ENCODE peak calls at places on chromosomes 4 and X, in eight cellular contexts. One of them, this sample, is unnamed.

GRCh38 chrX:136170109-136170800 is 22.9 kb downstream of the FHL1 start:
- DNase-seq in hypothalamus: no peak
- DNase-seq in kidney tubule cell: peak
- DNase-seq in dermis blood vessel endothelial cell: peak
- DNase-seq in stimulated activated CD4-positive, alpha-beta T cell treated with anti-CD3 and anti-CD28 coated beads, Interleukin-4, amount 100 ng/mL, for 24 hours: no peak
- DNase-seq in activated effector memory CD4-positive, alpha-beta T cell treated with anti-CD3 and anti-CD28 coated beads, Interleukin-2, amount 50 U/mL, for 16 hours: no peak
- DNase-seq in foreskin fibroblast: peak
- DNase-seq in stimulated activated CD8-positive, alpha-beta memory T cell treated with anti-CD3 and anti-CD28 coated beads, Interleukin-12 subunit alpha, Interleukin-12 subunit beta, amount 100 ng/mL, for 4 hours: no peak
- DNase-seq in this sample: no peak

GRCh38 chrX:44343412-44343942 is at the start of gene EFHC2:
- DNase-seq in hypothalamus: peak
- DNase-seq in kidney tubule cell: peak
- DNase-seq in dermis blood vessel endothelial cell: peak
- DNase-seq in stimulated activated CD4-positive, alpha-beta T cell treated with anti-CD3 and anti-CD28 coated beads, Interleukin-4, amount 100 ng/mL, for 24 hours: peak
- DNase-seq in activated effector memory CD4-positive, alpha-beta T cell treated with anti-CD3 and anti-CD28 coated beads, Interleukin-2, amount 50 U/mL, for 16 hours: peak
- DNase-seq in foreskin fibroblast: no peak
- DNase-seq in stimulated activated CD8-positive, alpha-beta memory T cell treated with anti-CD3 and anti-CD28 coated beads, Interleukin-12 subunit alpha, Interleukin-12 subunit beta, amount 100 ng/mL, for 4 hours: peak
- DNase-seq in this sample: peak

GRCh38 chr4:140149851-140150635 is 3.9 kb downstream of the MAML3 start:
- DNase-seq in hypothalamus: peak
- DNase-seq in kidney tubule cell: peak
- DNase-seq in dermis blood vessel endothelial cell: peak
- DNase-seq in stimulated activated CD4-positive, alpha-beta T cell treated with anti-CD3 and anti-CD28 coated beads, Interleukin-4, amount 100 ng/mL, for 24 hours: peak
- DNase-seq in activated effector memory CD4-positive, alpha-beta T cell treated with anti-CD3 and anti-CD28 coated beads, Interleukin-2, amount 50 U/mL, for 16 hours: peak
- DNase-seq in foreskin fibroblast: peak
- DNase-seq in stimulated activated CD8-positive, alpha-beta memory T cell treated with anti-CD3 and anti-CD28 coated beads, Interleukin-12 subunit alpha, Interleukin-12 subunit beta, amount 100 ng/mL, for 4 hours: peak
- DNase-seq in this sample: peak

GRCh38 chrX:108447303-108447702 is 7.7 kb downstream of the COL4A5 start:
- DNase-seq in hypothalamus: no peak
- DNase-seq in kidney tubule cell: no peak
- DNase-seq in dermis blood vessel endothelial cell: peak
- DNase-seq in stimulated activated CD4-positive, alpha-beta T cell treated with anti-CD3 and anti-CD28 coated beads, Interleukin-4, amount 100 ng/mL, for 24 hours: no peak
- DNase-seq in activated effector memory CD4-positive, alpha-beta T cell treated with anti-CD3 and anti-CD28 coated beads, Interleukin-2, amount 50 U/mL, for 16 hours: no peak
- DNase-seq in foreskin fibroblast: peak
- DNase-seq in stimulated activated CD8-positive, alpha-beta memory T cell treated with anti-CD3 and anti-CD28 coated beads, Interleukin-12 subunit alpha, Interleukin-12 subunit beta, amount 100 ng/mL, for 4 hours: no peak
- DNase-seq in this sample: no peak

GRCh38 chrX:500481-501010 is 113.8 kb upstream of the PPP2R3B start:
- DNase-seq in hypothalamus: no peak
- DNase-seq in kidney tubule cell: no peak
- DNase-seq in dermis blood vessel endothelial cell: no peak
- DNase-seq in stimulated activated CD4-positive, alpha-beta T cell treated with anti-CD3 and anti-CD28 coated beads, Interleukin-4, amount 100 ng/mL, for 24 hours: no peak
- DNase-seq in activated effector memory CD4-positive, alpha-beta T cell treated with anti-CD3 and anti-CD28 coated beads, Interleukin-2, amount 50 U/mL, for 16 hours: no peak
- DNase-seq in foreskin fibroblast: no peak
- DNase-seq in stimulated activated CD8-positive, alpha-beta memory T cell treated with anti-CD3 and anti-CD28 coated beads, Interleukin-12 subunit alpha, Interleukin-12 subunit beta, amount 100 ng/mL, for 4 hours: no peak
- DNase-seq in this sample: no peak

GRCh38 chrX:6526564-6526963 is 8.4 kb downstream of the VCX3A start:
- DNase-seq in hypothalamus: no peak
- DNase-seq in kidney tubule cell: no peak
- DNase-seq in dermis blood vessel endothelial cell: no peak
- DNase-seq in stimulated activated CD4-positive, alpha-beta T cell treated with anti-CD3 and anti-CD28 coated beads, Interleukin-4, amount 100 ng/mL, for 24 hours: no peak
- DNase-seq in activated effector memory CD4-positive, alpha-beta T cell treated with anti-CD3 and anti-CD28 coated beads, Interleukin-2, amount 50 U/mL, for 16 hours: no peak
- DNase-seq in foreskin fibroblast: no peak
- DNase-seq in stimulated activated CD8-positive, alpha-beta memory T cell treated with anti-CD3 and anti-CD28 coated beads, Interleukin-12 subunit alpha, Interleukin-12 subunit beta, amount 100 ng/mL, for 4 hours: no peak
- DNase-seq in this sample: no peak

GRCh38 chr4:6907658-6908191 is 1.9 kb upstream of the TBC1D14 start:
- DNase-seq in hypothalamus: no peak
- DNase-seq in kidney tubule cell: peak
- DNase-seq in dermis blood vessel endothelial cell: peak
- DNase-seq in stimulated activated CD4-positive, alpha-beta T cell treated with anti-CD3 and anti-CD28 coated beads, Interleukin-4, amount 100 ng/mL, for 24 hours: no peak
- DNase-seq in activated effector memory CD4-positive, alpha-beta T cell treated with anti-CD3 and anti-CD28 coated beads, Interleukin-2, amount 50 U/mL, for 16 hours: peak
- DNase-seq in foreskin fibroblast: no peak
- DNase-seq in stimulated activated CD8-positive, alpha-beta memory T cell treated with anti-CD3 and anti-CD28 coated beads, Interleukin-12 subunit alpha, Interleukin-12 subunit beta, amount 100 ng/mL, for 4 hours: no peak
- DNase-seq in this sample: no peak

GRCh38 chrX:22603060-22603459 is 330.3 kb downstream of the CBLL2 start:
- DNase-seq in hypothalamus: no peak
- DNase-seq in kidney tubule cell: no peak
- DNase-seq in dermis blood vessel endothelial cell: no peak
- DNase-seq in stimulated activated CD4-positive, alpha-beta T cell treated with anti-CD3 and anti-CD28 coated beads, Interleukin-4, amount 100 ng/mL, for 24 hours: no peak
- DNase-seq in activated effector memory CD4-positive, alpha-beta T cell treated with anti-CD3 and anti-CD28 coated beads, Interleukin-2, amount 50 U/mL, for 16 hours: no peak
- DNase-seq in foreskin fibroblast: no peak
- DNase-seq in stimulated activated CD8-positive, alpha-beta memory T cell treated with anti-CD3 and anti-CD28 coated beads, Interleukin-12 subunit alpha, Interleukin-12 subunit beta, amount 100 ng/mL, for 4 hours: no peak
- DNase-seq in this sample: no peak

GRCh38 chr4:94357624-94358023 is 15.0 kb upstream of the HPGDS start:
- DNase-seq in hypothalamus: no peak
- DNase-seq in kidney tubule cell: no peak
- DNase-seq in dermis blood vessel endothelial cell: no peak
- DNase-seq in stimulated activated CD4-positive, alpha-beta T cell treated with anti-CD3 and anti-CD28 coated beads, Interleukin-4, amount 100 ng/mL, for 24 hours: no peak
- DNase-seq in activated effector memory CD4-positive, alpha-beta T cell treated with anti-CD3 and anti-CD28 coated beads, Interleukin-2, amount 50 U/mL, for 16 hours: no peak
- DNase-seq in foreskin fibroblast: no peak
- DNase-seq in stimulated activated CD8-positive, alpha-beta memory T cell treated with anti-CD3 and anti-CD28 coated beads, Interleukin-12 subunit alpha, Interleukin-12 subunit beta, amount 100 ng/mL, for 4 hours: no peak
- DNase-seq in this sample: no peak

GRCh38 chr4:150006197-150006596 is 72.0 kb upstream of the DCLK2 start:
- DNase-seq in hypothalamus: no peak
- DNase-seq in kidney tubule cell: no peak
- DNase-seq in dermis blood vessel endothelial cell: no peak
- DNase-seq in stimulated activated CD4-positive, alpha-beta T cell treated with anti-CD3 and anti-CD28 coated beads, Interleukin-4, amount 100 ng/mL, for 24 hours: no peak
- DNase-seq in activated effector memory CD4-positive, alpha-beta T cell treated with anti-CD3 and anti-CD28 coated beads, Interleukin-2, amount 50 U/mL, for 16 hours: no peak
- DNase-seq in foreskin fibroblast: no peak
- DNase-seq in stimulated activated CD8-positive, alpha-beta memory T cell treated with anti-CD3 and anti-CD28 coated beads, Interleukin-12 subunit alpha, Interleukin-12 subunit beta, amount 100 ng/mL, for 4 hours: no peak
- DNase-seq in this sample: no peak

GRCh38 chrX:11619426-11619825 is 46.3 kb downstream of the ARHGAP6 start:
- DNase-seq in hypothalamus: no peak
- DNase-seq in kidney tubule cell: no peak
- DNase-seq in dermis blood vessel endothelial cell: no peak
- DNase-seq in stimulated activated CD4-positive, alpha-beta T cell treated with anti-CD3 and anti-CD28 coated beads, Interleukin-4, amount 100 ng/mL, for 24 hours: no peak
- DNase-seq in activated effector memory CD4-positive, alpha-beta T cell treated with anti-CD3 and anti-CD28 coated beads, Interleukin-2, amount 50 U/mL, for 16 hours: no peak
- DNase-seq in foreskin fibroblast: peak
- DNase-seq in stimulated activated CD8-positive, alpha-beta memory T cell treated with anti-CD3 and anti-CD28 coated beads, Interleukin-12 subunit alpha, Interleukin-12 subunit beta, amount 100 ng/mL, for 4 hours: no peak
- DNase-seq in this sample: peak

GRCh38 chr4:67380154-67380553 is 165.1 kb downstream of the CENPC start:
- DNase-seq in hypothalamus: no peak
- DNase-seq in kidney tubule cell: no peak
- DNase-seq in dermis blood vessel endothelial cell: no peak
- DNase-seq in stimulated activated CD4-positive, alpha-beta T cell treated with anti-CD3 and anti-CD28 coated beads, Interleukin-4, amount 100 ng/mL, for 24 hours: no peak
- DNase-seq in activated effector memory CD4-positive, alpha-beta T cell treated with anti-CD3 and anti-CD28 coated beads, Interleukin-2, amount 50 U/mL, for 16 hours: no peak
- DNase-seq in foreskin fibroblast: no peak
- DNase-seq in stimulated activated CD8-positive, alpha-beta memory T cell treated with anti-CD3 and anti-CD28 coated beads, Interleukin-12 subunit alpha, Interleukin-12 subunit beta, amount 100 ng/mL, for 4 hours: no peak
- DNase-seq in this sample: no peak

GRCh38 chr4:7165874-7166201 is 26.5 kb upstream of the SORCS2 start:
- DNase-seq in hypothalamus: no peak
- DNase-seq in kidney tubule cell: no peak
- DNase-seq in dermis blood vessel endothelial cell: no peak
- DNase-seq in stimulated activated CD4-positive, alpha-beta T cell treated with anti-CD3 and anti-CD28 coated beads, Interleukin-4, amount 100 ng/mL, for 24 hours: no peak
- DNase-seq in activated effector memory CD4-positive, alpha-beta T cell treated with anti-CD3 and anti-CD28 coated beads, Interleukin-2, amount 50 U/mL, for 16 hours: peak
- DNase-seq in foreskin fibroblast: no peak
- DNase-seq in stimulated activated CD8-positive, alpha-beta memory T cell treated with anti-CD3 and anti-CD28 coated beads, Interleukin-12 subunit alpha, Interleukin-12 subunit beta, amount 100 ng/mL, for 4 hours: no peak
- DNase-seq in this sample: no peak

GRCh38 chr4:106418444-106418843 is 49.9 kb upstream of the GIMD1 start:
- DNase-seq in hypothalamus: no peak
- DNase-seq in kidney tubule cell: no peak
- DNase-seq in dermis blood vessel endothelial cell: no peak
- DNase-seq in stimulated activated CD4-positive, alpha-beta T cell treated with anti-CD3 and anti-CD28 coated beads, Interleukin-4, amount 100 ng/mL, for 24 hours: no peak
- DNase-seq in activated effector memory CD4-positive, alpha-beta T cell treated with anti-CD3 and anti-CD28 coated beads, Interleukin-2, amount 50 U/mL, for 16 hours: no peak
- DNase-seq in foreskin fibroblast: no peak
- DNase-seq in stimulated activated CD8-positive, alpha-beta memory T cell treated with anti-CD3 and anti-CD28 coated beads, Interleukin-12 subunit alpha, Interleukin-12 subunit beta, amount 100 ng/mL, for 4 hours: no peak
- DNase-seq in this sample: no peak

GRCh38 chr4:20252656-20253271 is 1.1 kb downstream of the SLIT2 start:
- DNase-seq in hypothalamus: peak
- DNase-seq in kidney tubule cell: peak
- DNase-seq in dermis blood vessel endothelial cell: peak
- DNase-seq in stimulated activated CD4-positive, alpha-beta T cell treated with anti-CD3 and anti-CD28 coated beads, Interleukin-4, amount 100 ng/mL, for 24 hours: no peak
- DNase-seq in activated effector memory CD4-positive, alpha-beta T cell treated with anti-CD3 and anti-CD28 coated beads, Interleukin-2, amount 50 U/mL, for 16 hours: peak
- DNase-seq in foreskin fibroblast: peak
- DNase-seq in stimulated activated CD8-positive, alpha-beta memory T cell treated with anti-CD3 and anti-CD28 coated beads, Interleukin-12 subunit alpha, Interleukin-12 subunit beta, amount 100 ng/mL, for 4 hours: no peak
- DNase-seq in this sample: peak

GRCh38 chrX:48905090-48905790 is 6.2 kb downstream of the SLC35A2 start:
- DNase-seq in hypothalamus: no peak
- DNase-seq in kidney tubule cell: no peak
- DNase-seq in dermis blood vessel endothelial cell: no peak
- DNase-seq in stimulated activated CD4-positive, alpha-beta T cell treated with anti-CD3 and anti-CD28 coated beads, Interleukin-4, amount 100 ng/mL, for 24 hours: no peak
- DNase-seq in activated effector memory CD4-positive, alpha-beta T cell treated with anti-CD3 and anti-CD28 coated beads, Interleukin-2, amount 50 U/mL, for 16 hours: no peak
- DNase-seq in foreskin fibroblast: no peak
- DNase-seq in stimulated activated CD8-positive, alpha-beta memory T cell treated with anti-CD3 and anti-CD28 coated beads, Interleukin-12 subunit alpha, Interleukin-12 subunit beta, amount 100 ng/mL, for 4 hours: no peak
- DNase-seq in this sample: no peak

GRCh38 chr4:23959401-23960148 is 69.7 kb upstream of the PPARGC1A start:
- DNase-seq in hypothalamus: no peak
- DNase-seq in kidney tubule cell: peak
- DNase-seq in dermis blood vessel endothelial cell: no peak
- DNase-seq in stimulated activated CD4-positive, alpha-beta T cell treated with anti-CD3 and anti-CD28 coated beads, Interleukin-4, amount 100 ng/mL, for 24 hours: no peak
- DNase-seq in activated effector memory CD4-positive, alpha-beta T cell treated with anti-CD3 and anti-CD28 coated beads, Interleukin-2, amount 50 U/mL, for 16 hours: no peak
- DNase-seq in foreskin fibroblast: no peak
- DNase-seq in stimulated activated CD8-positive, alpha-beta memory T cell treated with anti-CD3 and anti-CD28 coated beads, Interleukin-12 subunit alpha, Interleukin-12 subunit beta, amount 100 ng/mL, for 4 hours: no peak
- DNase-seq in this sample: no peak

GRCh38 chrX:53235566-53235965 is 10.6 kb upstream of the KDM5C start:
- DNase-seq in hypothalamus: no peak
- DNase-seq in kidney tubule cell: no peak
- DNase-seq in dermis blood vessel endothelial cell: no peak
- DNase-seq in stimulated activated CD4-positive, alpha-beta T cell treated with anti-CD3 and anti-CD28 coated beads, Interleukin-4, amount 100 ng/mL, for 24 hours: no peak
- DNase-seq in activated effector memory CD4-positive, alpha-beta T cell treated with anti-CD3 and anti-CD28 coated beads, Interleukin-2, amount 50 U/mL, for 16 hours: no peak
- DNase-seq in foreskin fibroblast: no peak
- DNase-seq in stimulated activated CD8-positive, alpha-beta memory T cell treated with anti-CD3 and anti-CD28 coated beads, Interleukin-12 subunit alpha, Interleukin-12 subunit beta, amount 100 ng/mL, for 4 hours: no peak
- DNase-seq in this sample: no peak

GRCh38 chr4:931194-931959 is 739 bp downstream of the GAK start:
- DNase-seq in hypothalamus: no peak
- DNase-seq in kidney tubule cell: peak
- DNase-seq in dermis blood vessel endothelial cell: peak
- DNase-seq in stimulated activated CD4-positive, alpha-beta T cell treated with anti-CD3 and anti-CD28 coated beads, Interleukin-4, amount 100 ng/mL, for 24 hours: peak
- DNase-seq in activated effector memory CD4-positive, alpha-beta T cell treated with anti-CD3 and anti-CD28 coated beads, Interleukin-2, amount 50 U/mL, for 16 hours: peak
- DNase-seq in foreskin fibroblast: peak
- DNase-seq in stimulated activated CD8-positive, alpha-beta memory T cell treated with anti-CD3 and anti-CD28 coated beads, Interleukin-12 subunit alpha, Interleukin-12 subunit beta, amount 100 ng/mL, for 4 hours: no peak
- DNase-seq in this sample: peak

GRCh38 chr4:22962186-22962786 is 269.5 kb downstream of the GBA3 start:
- DNase-seq in hypothalamus: no peak
- DNase-seq in kidney tubule cell: peak
- DNase-seq in dermis blood vessel endothelial cell: no peak
- DNase-seq in stimulated activated CD4-positive, alpha-beta T cell treated with anti-CD3 and anti-CD28 coated beads, Interleukin-4, amount 100 ng/mL, for 24 hours: no peak
- DNase-seq in activated effector memory CD4-positive, alpha-beta T cell treated with anti-CD3 and anti-CD28 coated beads, Interleukin-2, amount 50 U/mL, for 16 hours: no peak
- DNase-seq in foreskin fibroblast: peak
- DNase-seq in stimulated activated CD8-positive, alpha-beta memory T cell treated with anti-CD3 and anti-CD28 coated beads, Interleukin-12 subunit alpha, Interleukin-12 subunit beta, amount 100 ng/mL, for 4 hours: no peak
- DNase-seq in this sample: no peak

GRCh38 chr4:151690884-151691283 is 69.9 kb downstream of the GATB start:
- DNase-seq in hypothalamus: no peak
- DNase-seq in kidney tubule cell: no peak
- DNase-seq in dermis blood vessel endothelial cell: no peak
- DNase-seq in stimulated activated CD4-positive, alpha-beta T cell treated with anti-CD3 and anti-CD28 coated beads, Interleukin-4, amount 100 ng/mL, for 24 hours: no peak
- DNase-seq in activated effector memory CD4-positive, alpha-beta T cell treated with anti-CD3 and anti-CD28 coated beads, Interleukin-2, amount 50 U/mL, for 16 hours: no peak
- DNase-seq in foreskin fibroblast: peak
- DNase-seq in stimulated activated CD8-positive, alpha-beta memory T cell treated with anti-CD3 and anti-CD28 coated beads, Interleukin-12 subunit alpha, Interleukin-12 subunit beta, amount 100 ng/mL, for 4 hours: no peak
- DNase-seq in this sample: no peak

GRCh38 chr4:120858776-120859175 is 63.8 kb downstream of the PRDM5 start:
- DNase-seq in hypothalamus: no peak
- DNase-seq in kidney tubule cell: peak
- DNase-seq in dermis blood vessel endothelial cell: peak
- DNase-seq in stimulated activated CD4-positive, alpha-beta T cell treated with anti-CD3 and anti-CD28 coated beads, Interleukin-4, amount 100 ng/mL, for 24 hours: no peak
- DNase-seq in activated effector memory CD4-positive, alpha-beta T cell treated with anti-CD3 and anti-CD28 coated beads, Interleukin-2, amount 50 U/mL, for 16 hours: no peak
- DNase-seq in foreskin fibroblast: peak
- DNase-seq in stimulated activated CD8-positive, alpha-beta memory T cell treated with anti-CD3 and anti-CD28 coated beads, Interleukin-12 subunit alpha, Interleukin-12 subunit beta, amount 100 ng/mL, for 4 hours: no peak
- DNase-seq in this sample: no peak

GRCh38 chr4:139651282-139652194 is 14.1 kb upstream of the MGST2 start:
- DNase-seq in hypothalamus: peak
- DNase-seq in kidney tubule cell: peak
- DNase-seq in dermis blood vessel endothelial cell: peak
- DNase-seq in stimulated activated CD4-positive, alpha-beta T cell treated with anti-CD3 and anti-CD28 coated beads, Interleukin-4, amount 100 ng/mL, for 24 hours: peak
- DNase-seq in activated effector memory CD4-positive, alpha-beta T cell treated with anti-CD3 and anti-CD28 coated beads, Interleukin-2, amount 50 U/mL, for 16 hours: peak
- DNase-seq in foreskin fibroblast: peak
- DNase-seq in stimulated activated CD8-positive, alpha-beta memory T cell treated with anti-CD3 and anti-CD28 coated beads, Interleukin-12 subunit alpha, Interleukin-12 subunit beta, amount 100 ng/mL, for 4 hours: peak
- DNase-seq in this sample: peak

GRCh38 chr4:155888171-155888570 is 15.3 kb upstream of the TDO2 start:
- DNase-seq in hypothalamus: no peak
- DNase-seq in kidney tubule cell: peak
- DNase-seq in dermis blood vessel endothelial cell: no peak
- DNase-seq in stimulated activated CD4-positive, alpha-beta T cell treated with anti-CD3 and anti-CD28 coated beads, Interleukin-4, amount 100 ng/mL, for 24 hours: no peak
- DNase-seq in activated effector memory CD4-positive, alpha-beta T cell treated with anti-CD3 and anti-CD28 coated beads, Interleukin-2, amount 50 U/mL, for 16 hours: no peak
- DNase-seq in foreskin fibroblast: no peak
- DNase-seq in stimulated activated CD8-positive, alpha-beta memory T cell treated with anti-CD3 and anti-CD28 coated beads, Interleukin-12 subunit alpha, Interleukin-12 subunit beta, amount 100 ng/mL, for 4 hours: no peak
- DNase-seq in this sample: no peak

GRCh38 chrX:77070108-77070918 is 376.9 kb upstream of the FGF16 start:
- DNase-seq in hypothalamus: no peak
- DNase-seq in kidney tubule cell: no peak
- DNase-seq in dermis blood vessel endothelial cell: no peak
- DNase-seq in stimulated activated CD4-positive, alpha-beta T cell treated with anti-CD3 and anti-CD28 coated beads, Interleukin-4, amount 100 ng/mL, for 24 hours: no peak
- DNase-seq in activated effector memory CD4-positive, alpha-beta T cell treated with anti-CD3 and anti-CD28 coated beads, Interleukin-2, amount 50 U/mL, for 16 hours: no peak
- DNase-seq in foreskin fibroblast: no peak
- DNase-seq in stimulated activated CD8-positive, alpha-beta memory T cell treated with anti-CD3 and anti-CD28 coated beads, Interleukin-12 subunit alpha, Interleukin-12 subunit beta, amount 100 ng/mL, for 4 hours: no peak
- DNase-seq in this sample: no peak

GRCh38 chrX:118702741-118703140 is 24.7 kb upstream of the IL13RA1 start:
- DNase-seq in hypothalamus: no peak
- DNase-seq in kidney tubule cell: no peak
- DNase-seq in dermis blood vessel endothelial cell: no peak
- DNase-seq in stimulated activated CD4-positive, alpha-beta T cell treated with anti-CD3 and anti-CD28 coated beads, Interleukin-4, amount 100 ng/mL, for 24 hours: no peak
- DNase-seq in activated effector memory CD4-positive, alpha-beta T cell treated with anti-CD3 and anti-CD28 coated beads, Interleukin-2, amount 50 U/mL, for 16 hours: no peak
- DNase-seq in foreskin fibroblast: no peak
- DNase-seq in stimulated activated CD8-positive, alpha-beta memory T cell treated with anti-CD3 and anti-CD28 coated beads, Interleukin-12 subunit alpha, Interleukin-12 subunit beta, amount 100 ng/mL, for 4 hours: no peak
- DNase-seq in this sample: no peak

GRCh38 chr4:166421556-166422156 is 548.6 kb downstream of the TLL1 start:
- DNase-seq in hypothalamus: no peak
- DNase-seq in kidney tubule cell: peak
- DNase-seq in dermis blood vessel endothelial cell: no peak
- DNase-seq in stimulated activated CD4-positive, alpha-beta T cell treated with anti-CD3 and anti-CD28 coated beads, Interleukin-4, amount 100 ng/mL, for 24 hours: no peak
- DNase-seq in activated effector memory CD4-positive, alpha-beta T cell treated with anti-CD3 and anti-CD28 coated beads, Interleukin-2, amount 50 U/mL, for 16 hours: no peak
- DNase-seq in foreskin fibroblast: peak
- DNase-seq in stimulated activated CD8-positive, alpha-beta memory T cell treated with anti-CD3 and anti-CD28 coated beads, Interleukin-12 subunit alpha, Interleukin-12 subunit beta, amount 100 ng/mL, for 4 hours: no peak
- DNase-seq in this sample: peak

GRCh38 chr4:31228068-31228467 is 507.9 kb downstream of the PCDH7 start:
- DNase-seq in hypothalamus: no peak
- DNase-seq in kidney tubule cell: no peak
- DNase-seq in dermis blood vessel endothelial cell: no peak
- DNase-seq in stimulated activated CD4-positive, alpha-beta T cell treated with anti-CD3 and anti-CD28 coated beads, Interleukin-4, amount 100 ng/mL, for 24 hours: no peak
- DNase-seq in activated effector memory CD4-positive, alpha-beta T cell treated with anti-CD3 and anti-CD28 coated beads, Interleukin-2, amount 50 U/mL, for 16 hours: no peak
- DNase-seq in foreskin fibroblast: no peak
- DNase-seq in stimulated activated CD8-positive, alpha-beta memory T cell treated with anti-CD3 and anti-CD28 coated beads, Interleukin-12 subunit alpha, Interleukin-12 subunit beta, amount 100 ng/mL, for 4 hours: no peak
- DNase-seq in this sample: no peak

GRCh38 chr4:52241916-52242315 is 190.8 kb downstream of the SPATA18 start:
- DNase-seq in hypothalamus: no peak
- DNase-seq in kidney tubule cell: no peak
- DNase-seq in dermis blood vessel endothelial cell: no peak
- DNase-seq in stimulated activated CD4-positive, alpha-beta T cell treated with anti-CD3 and anti-CD28 coated beads, Interleukin-4, amount 100 ng/mL, for 24 hours: no peak
- DNase-seq in activated effector memory CD4-positive, alpha-beta T cell treated with anti-CD3 and anti-CD28 coated beads, Interleukin-2, amount 50 U/mL, for 16 hours: no peak
- DNase-seq in foreskin fibroblast: no peak
- DNase-seq in stimulated activated CD8-positive, alpha-beta memory T cell treated with anti-CD3 and anti-CD28 coated beads, Interleukin-12 subunit alpha, Interleukin-12 subunit beta, amount 100 ng/mL, for 4 hours: no peak
- DNase-seq in this sample: no peak

GRCh38 chrX:69158166-69159040 is 6.8 kb downstream of the PJA1 start:
- DNase-seq in hypothalamus: no peak
- DNase-seq in kidney tubule cell: peak
- DNase-seq in dermis blood vessel endothelial cell: peak
- DNase-seq in stimulated activated CD4-positive, alpha-beta T cell treated with anti-CD3 and anti-CD28 coated beads, Interleukin-4, amount 100 ng/mL, for 24 hours: peak
- DNase-seq in activated effector memory CD4-positive, alpha-beta T cell treated with anti-CD3 and anti-CD28 coated beads, Interleukin-2, amount 50 U/mL, for 16 hours: peak
- DNase-seq in foreskin fibroblast: peak
- DNase-seq in stimulated activated CD8-positive, alpha-beta memory T cell treated with anti-CD3 and anti-CD28 coated beads, Interleukin-12 subunit alpha, Interleukin-12 subunit beta, amount 100 ng/mL, for 4 hours: no peak
- DNase-seq in this sample: peak

GRCh38 chrX:112846114-112846513 is 5.5 kb upstream of the AMOT start:
- DNase-seq in hypothalamus: no peak
- DNase-seq in kidney tubule cell: peak
- DNase-seq in dermis blood vessel endothelial cell: no peak
- DNase-seq in stimulated activated CD4-positive, alpha-beta T cell treated with anti-CD3 and anti-CD28 coated beads, Interleukin-4, amount 100 ng/mL, for 24 hours: no peak
- DNase-seq in activated effector memory CD4-positive, alpha-beta T cell treated with anti-CD3 and anti-CD28 coated beads, Interleukin-2, amount 50 U/mL, for 16 hours: no peak
- DNase-seq in foreskin fibroblast: no peak
- DNase-seq in stimulated activated CD8-positive, alpha-beta memory T cell treated with anti-CD3 and anti-CD28 coated beads, Interleukin-12 subunit alpha, Interleukin-12 subunit beta, amount 100 ng/mL, for 4 hours: no peak
- DNase-seq in this sample: no peak

GRCh38 chr4:110742148-110742547 is 119.3 kb upstream of the PITX2 start:
- DNase-seq in hypothalamus: no peak
- DNase-seq in kidney tubule cell: peak
- DNase-seq in dermis blood vessel endothelial cell: no peak
- DNase-seq in stimulated activated CD4-positive, alpha-beta T cell treated with anti-CD3 and anti-CD28 coated beads, Interleukin-4, amount 100 ng/mL, for 24 hours: no peak
- DNase-seq in activated effector memory CD4-positive, alpha-beta T cell treated with anti-CD3 and anti-CD28 coated beads, Interleukin-2, amount 50 U/mL, for 16 hours: no peak
- DNase-seq in foreskin fibroblast: peak
- DNase-seq in stimulated activated CD8-positive, alpha-beta memory T cell treated with anti-CD3 and anti-CD28 coated beads, Interleukin-12 subunit alpha, Interleukin-12 subunit beta, amount 100 ng/mL, for 4 hours: no peak
- DNase-seq in this sample: no peak

GRCh38 chr4:108013955-108014354 is 24.3 kb downstream of the HADH start:
- DNase-seq in hypothalamus: no peak
- DNase-seq in kidney tubule cell: no peak
- DNase-seq in dermis blood vessel endothelial cell: no peak
- DNase-seq in stimulated activated CD4-positive, alpha-beta T cell treated with anti-CD3 and anti-CD28 coated beads, Interleukin-4, amount 100 ng/mL, for 24 hours: no peak
- DNase-seq in activated effector memory CD4-positive, alpha-beta T cell treated with anti-CD3 and anti-CD28 coated beads, Interleukin-2, amount 50 U/mL, for 16 hours: no peak
- DNase-seq in foreskin fibroblast: no peak
- DNase-seq in stimulated activated CD8-positive, alpha-beta memory T cell treated with anti-CD3 and anti-CD28 coated beads, Interleukin-12 subunit alpha, Interleukin-12 subunit beta, amount 100 ng/mL, for 4 hours: no peak
- DNase-seq in this sample: no peak

GRCh38 chr4:71167083-71167482 is 171.7 kb upstream of the SLC4A4 start:
- DNase-seq in hypothalamus: no peak
- DNase-seq in kidney tubule cell: no peak
- DNase-seq in dermis blood vessel endothelial cell: no peak
- DNase-seq in stimulated activated CD4-positive, alpha-beta T cell treated with anti-CD3 and anti-CD28 coated beads, Interleukin-4, amount 100 ng/mL, for 24 hours: no peak
- DNase-seq in activated effector memory CD4-positive, alpha-beta T cell treated with anti-CD3 and anti-CD28 coated beads, Interleukin-2, amount 50 U/mL, for 16 hours: no peak
- DNase-seq in foreskin fibroblast: no peak
- DNase-seq in stimulated activated CD8-positive, alpha-beta memory T cell treated with anti-CD3 and anti-CD28 coated beads, Interleukin-12 subunit alpha, Interleukin-12 subunit beta, amount 100 ng/mL, for 4 hours: no peak
- DNase-seq in this sample: no peak

This sample was measured in MG63.